ENCODE peak calls at places on chromosomes 2 and 18, in five cellular contexts. C is dermis blood vessel endothelial cell; V is neural crest cell; N is stimulated activated CD4-positive, alpha-beta T cell treated with anti-CD3 and anti-CD28 coated beads, TNF-alpha, amount 100 ng/mL, for 1 hour; M is activated CD8-positive, alpha-beta memory T cell treated with anti-CD3 and anti-CD28 coated beads for 1 hour. Y is an unnamed sample.

GRCh38 chr18:48330016-48330991 is 78.9 kb downstream of the ZBTB7C start:
- DNase-seq in C (no peak), V (no peak), N (no peak), M (no peak), Y (no peak)

GRCh38 chr2:217246108-217246507 is 386.2 kb upstream of the TNP1 start:
- DNase-seq in C (no peak), V (no peak), N (no peak), M (no peak), Y (no peak)

GRCh38 chr18:64253222-64253621 is 104.3 kb upstream of the LINC00305 start:
- DNase-seq in C (no peak), V (no peak), N (no peak), M (no peak), Y (no peak)

GRCh38 chr2:238657132-238658053 is 190.5 kb upstream of the TWIST2 start:
- DNase-seq in C (no peak), V (no peak), N (no peak), M (no peak), Y (no peak)

GRCh38 chr2:132597166-132597565 is 72.8 kb downstream of the LYPD1 start:
- DNase-seq in C (no peak), V (no peak), N (no peak), M (no peak), Y (no peak)

GRCh38 chr2:17386771-17387170 is 131.5 kb downstream of the RAD51AP2 start:
- DNase-seq in C (no peak), V (no peak), N (no peak), M (no peak), Y (no peak)

GRCh38 chr18:65737346-65737745 is 13.5 kb upstream of the CDH7 start:
- DNase-seq in C (no peak), V (no peak), N (no peak), M (no peak), Y (no peak)

GRCh38 chr18:39149211-39149806 is 1583.7 kb upstream of the CELF4 start:
- DNase-seq in C (no peak), V (no peak), N (no peak), M (no peak), Y (no peak)

GRCh38 chr2:241798081-241798630 is 10.8 kb upstream of the NEU4 start:
- DNase-seq in C (no peak), V (no peak), N (no peak), M (no peak), Y (no peak)

GRCh38 chr2:173307287-173307686 is 47.4 kb upstream of the CDCA7 start:
- DNase-seq in C (peak), V (no peak), N (no peak), M (no peak), Y (no peak)

GRCh38 chr2:176814740-176815367 is 397.7 kb upstream of the HNRNPA3 start:
- DNase-seq in C (peak), V (no peak), N (no peak), M (no peak), Y (no peak)

GRCh38 chr2:43276962-43277383 is 50.6 kb upstream of the ZFP36L2 start:
- DNase-seq in C (peak), V (no peak), N (no peak), M (no peak), Y (no peak)

GRCh38 chr2:218019411-218020060 is 16.7 kb upstream of the TNS1 start:
- DNase-seq in C (no peak), V (no peak), N (no peak), M (no peak), Y (peak)

GRCh38 chr2:217225596-217225995 is 365.7 kb upstream of the TNP1 start:
- DNase-seq in C (no peak), V (no peak), N (no peak), M (no peak), Y (no peak)

GRCh38 chr2:170924969-170925368 is 4.1 kb upstream of the GORASP2 start:
- DNase-seq in C (no peak), V (no peak), N (no peak), M (no peak), Y (no peak)

GRCh38 chr2:203070615-203071547 is 56.2 kb downstream of the NBEAL1 start:
- DNase-seq in C (no peak), V (no peak), N (no peak), M (no peak), Y (no peak)

GRCh38 chr2:190863946-190864345 is 16.7 kb upstream of the GLS start:
- DNase-seq in C (no peak), V (no peak), N (no peak), M (no peak), Y (no peak)

GRCh38 chr2:226660524-226660923 is 139.1 kb downstream of the IRS1 start:
- DNase-seq in C (no peak), V (no peak), N (no peak), M (no peak), Y (no peak)

GRCh38 chr18:63930774-63931354 is 18.2 kb upstream of the HMSD start:
- DNase-seq in C (no peak), V (no peak), N (no peak), M (no peak), Y (no peak)

GRCh38 chr2:148651972-148652371 is 7.4 kb downstream of the EPC2 start:
- DNase-seq in C (no peak), V (no peak), N (no peak), M (no peak), Y (no peak)

GRCh38 chr2:157761520-157761919 is 114.6 kb downstream of the ACVR1 start:
- DNase-seq in C (no peak), V (no peak), N (no peak), M (no peak), Y (no peak)

GRCh38 chr2:35891936-35892335 is 463.6 kb upstream of the CRIM1 start:
- DNase-seq in C (no peak), V (no peak), N (no peak), M (no peak), Y (no peak)

GRCh38 chr2:151551556-151551955 is 141.9 kb downstream of the RIF1 start:
- DNase-seq in C (no peak), V (no peak), N (no peak), M (no peak), Y (no peak)

GRCh38 chr2:194464964-194465638 is 1191.9 kb upstream of the SLC39A10 start:
- DNase-seq in C (no peak), V (no peak), N (no peak), M (no peak), Y (no peak)

GRCh38 chr2:1632006-1632348 is 112.3 kb downstream of the PXDN start:
- DNase-seq in C (no peak), V (no peak), N (no peak), M (no peak), Y (no peak)

GRCh38 chr2:157223624-157224205 is 33.8 kb upstream of the GALNT5 start:
- DNase-seq in C (no peak), V (no peak), N (no peak), M (no peak), Y (no peak)

GRCh38 chr2:139492301-139492700 is 712.1 kb upstream of the NXPH2 start:
- DNase-seq in C (no peak), V (no peak), N (no peak), M (no peak), Y (no peak)

GRCh38 chr2:241636983-241637232 is at the start of gene THAP4:
- DNase-seq in C (peak), V (no peak), N (no peak), M (peak), Y (peak)

Y was measured in glutamatergic neuron.